ENCODE peak calls at places on chromosomes 16 and 17, in seven cellular contexts. Q is lung; G is psoas muscle; R is HS-5; Z is naive thymus-derived CD8-positive, alpha-beta T cell; M is right cardiac atrium; S is colonic mucosa. K is an unnamed sample.

GRCh38 chr16:2992383-2993081 is 12.3 kb upstream of the PKMYT1 start:
- DNase-seq in Q (no peak), G (no peak), R (no peak), Z (no peak), M (no peak), S (no peak), K (no peak)

GRCh38 chr17:34246872-34247271 is 8.2 kb upstream of the CCL2 start:
- DNase-seq in Q (no peak), G (no peak), R (no peak), Z (no peak), M (no peak), S (no peak), K (no peak)

GRCh38 chr16:56302506-56302905 is 111.2 kb downstream of the GNAO1 start:
- DNase-seq in Q (no peak), G (no peak), R (no peak), Z (no peak), M (no peak), S (no peak), K (no peak)

GRCh38 chr17:35006345-35006744 is 26.0 kb downstream of the LIG3 start:
- DNase-seq in Q (no peak), G (no peak), R (no peak), Z (no peak), M (no peak), S (no peak), K (no peak)

GRCh38 chr17:80962356-80963329 is 29.0 kb upstream of the CHMP6 start:
- DNase-seq in Q (no peak), G (peak), R (no peak), Z (no peak), M (no peak), S (no peak), K (no peak)

GRCh38 chr17:29766796-29767327 is 144.2 kb upstream of the CORO6 start:
- DNase-seq in Q (no peak), G (no peak), R (no peak), Z (no peak), M (no peak), S (no peak), K (no peak)

GRCh38 chr17:82152556-82153294 is 54.7 kb upstream of the FASN start:
- DNase-seq in Q (peak), G (peak), R (no peak), Z (no peak), M (no peak), S (no peak), K (no peak)

GRCh38 chr17:30326816-30327215 is 7.0 kb downstream of the TMIGD1 start:
- DNase-seq in Q (no peak), G (no peak), R (no peak), Z (no peak), M (no peak), S (no peak), K (no peak)

GRCh38 chr17:39727556-39727955 is 2.8 kb downstream of the MIEN1 start:
- DNase-seq in Q (no peak), G (no peak), R (no peak), Z (no peak), M (no peak), S (no peak), K (no peak)

GRCh38 chr16:309476-309875 is 26.5 kb downstream of the PDIA2 start:
- DNase-seq in Q (no peak), G (no peak), R (no peak), Z (peak), M (peak), S (no peak), K (no peak)

GRCh38 chr16:77288222-77288621 is 89.0 kb downstream of the SYCE1L start:
- DNase-seq in Q (no peak), G (no peak), R (peak), Z (no peak), M (no peak), S (no peak), K (no peak)

GRCh38 chr17:39208893-39209292 is 8.8 kb downstream of the RPL19 start:
- DNase-seq in Q (no peak), G (peak), R (no peak), Z (peak), M (peak), S (peak), K (no peak)

GRCh38 chr17:59893617-59894100 is 738 bp downstream of the RPS6KB1 start:
- DNase-seq in Q (no peak), G (no peak), R (no peak), Z (no peak), M (no peak), S (peak), K (no peak)

GRCh38 chr17:82180776-82181528 is 31.7 kb downstream of the CCDC57 start:
- DNase-seq in Q (no peak), G (no peak), R (no peak), Z (no peak), M (no peak), S (no peak), K (no peak)

GRCh38 chr17:42363767-42364585 is 24.3 kb downstream of the STAT3 start:
- DNase-seq in Q (no peak), G (no peak), R (no peak), Z (no peak), M (no peak), S (no peak), K (no peak)

GRCh38 chr17:77572065-77572601 is 386.4 kb upstream of the TNRC6C start:
- DNase-seq in Q (no peak), G (no peak), R (no peak), Z (no peak), M (no peak), S (no peak), K (no peak)